ENCODE peak calls at places on chromosomes 5 and 9, in four cellular contexts. U, D, T and P are unnamed samples.

GRCh38 chr9:95721132-95721531 is 154.4 kb upstream of the ERCC6L2 start:
- DNase-seq in D (no peak), T (no peak), U (no peak), P (no peak)

GRCh38 chr5:132203916-132204315 is 23.7 kb downstream of the P4HA2 start:
- DNase-seq in D (no peak), U (no peak), T (no peak), P (no peak)

GRCh38 chr5:135312255-135312935 is 86.6 kb downstream of the MACROH2A1 start:
- DNase-seq in T (no peak), U (no peak), D (no peak), P (no peak)

GRCh38 chr9:95516736-95517558 is at the start of gene PTCH1:
- DNase-seq in D (no peak), T (no peak), U (no peak), P (no peak)

GRCh38 chr9:36017278-36017677 is 19.4 kb upstream of the RECK start:
- DNase-seq in U (no peak), T (no peak), D (no peak), P (no peak)

GRCh38 chr9:136662656-136663310 is at the start of gene EGFL7:
- DNase-seq in T (no peak), D (no peak), U (no peak), P (no peak)

GRCh38 chr5:146877783-146878470 is 630 bp downstream of the PPP2R2B start:
- DNase-seq in T (no peak), D (no peak), U (peak; percentile 41), P (no peak)

GRCh38 chr9:123073441-123073840 is 40.0 kb downstream of the GPR21 start:
- DNase-seq in T (no peak), D (no peak), U (no peak), P (no peak)

GRCh38 chr5:141150993-141151325 is 1.1 kb downstream of the PCDHB6 start:
- DNase-seq in U (no peak), T (no peak), D (no peak), P (no peak)

GRCh38 chr9:107706706-107707105 is 217.1 kb upstream of the KLF4 start:
- DNase-seq in D (no peak), U (no peak), T (no peak), P (no peak)

GRCh38 chr5:6611561-6612256 is 21.1 kb downstream of the NSUN2 start:
- DNase-seq in U (no peak), T (no peak), D (no peak), P (no peak)

GRCh38 chr9:133477992-133478850 is 678 bp downstream of the SLC2A6 start:
- DNase-seq in U (no peak), T (no peak), D (no peak), P (no peak)

GRCh38 chr5:157265714-157266285 is at the start of gene CYFIP2:
- DNase-seq in D (peak; percentile 84), T (peak; percentile 82), U (no peak), P (no peak)